ENCODE peak calls at places on chromosomes 5 and 9, in eight cellular contexts. Y, N, S, Q, D, C, H and I are unnamed samples.

GRCh38 chr5:52743970-52744369 is 43.7 kb upstream of the ITGA1 start:
- DNase-seq in D (no peak), S (peak; percentile 9), Q (no peak), H (no peak), C (peak; percentile 47), Y (no peak), N (no peak), I (no peak)

GRCh38 chr5:150931368-150931965 is 26.7 kb upstream of the ZNF300 start:
- DNase-seq in Y (no peak), Q (no peak), S (no peak), D (no peak), H (no peak), C (peak; percentile 5), N (no peak), I (no peak)

GRCh38 chr9:121222524-121223171 is 21.0 kb upstream of the RAB14 start:
- DNase-seq in D (no peak), S (no peak), C (peak; percentile 76), Q (no peak), Y (peak; percentile 58), N (peak; percentile 35), H (no peak), I (no peak)

GRCh38 chr9:122197334-122197872 is 31.4 kb downstream of the LHX6 start:
- DNase-seq in H (no peak), D (no peak), C (no peak), N (no peak), Q (no peak), Y (no peak), S (no peak), I (no peak)

GRCh38 chr9:136671646-136672430 is 9.1 kb downstream of the EGFL7 start:
- DNase-seq in D (peak; percentile 92), N (no peak), H (peak; percentile 80), S (peak; percentile 87), C (no peak), Y (peak; percentile 74), Q (no peak), I (peak; percentile 87)

GRCh38 chr9:133428579-133429215 is 6.5 kb downstream of the ADAMTS13 start:
- DNase-seq in Y (peak; percentile 87), Q (no peak), D (peak; percentile 78), N (no peak), H (peak; percentile 72), S (peak; percentile 89), C (no peak), I (peak; percentile 86)

GRCh38 chr9:122392284-122392683 is 21.5 kb downstream of the PTGS1 start:
- DNase-seq in Y (no peak), H (no peak), Q (no peak), D (no peak), S (no peak), C (no peak), N (no peak), I (no peak)

GRCh38 chr5:7534505-7534904 is 138.6 kb downstream of the ADCY2 start:
- DNase-seq in C (no peak), H (no peak), S (no peak), Y (no peak), Q (no peak), N (no peak), D (no peak), I (no peak)

GRCh38 chr9:80435591-80435990 is 863.8 kb downstream of the TLE4 start:
- DNase-seq in S (no peak), N (no peak), D (no peak), Y (peak; percentile 39), C (no peak), Q (no peak), H (no peak), I (no peak)

GRCh38 chr5:105506692-105507277 is 1944.2 kb upstream of the NUDT12 start:
- DNase-seq in H (peak; percentile 38), S (peak; percentile 7), D (no peak), N (peak; percentile 16), C (no peak), Y (peak; percentile 55), Q (no peak), I (no peak)

GRCh38 chr9:115015018-115015635 is 84.7 kb upstream of the TNFSF8 start:
- DNase-seq in Y (peak; percentile 67), N (no peak), D (peak; percentile 71), S (no peak), C (peak; percentile 76), Q (no peak), H (peak; percentile 59), I (no peak)

GRCh38 chr5:176754376-176754942 is 55.9 kb upstream of the UNC5A start:
- DNase-seq in S (no peak), D (no peak), C (peak; percentile 23), H (no peak), Y (no peak), N (no peak), Q (no peak), I (no peak)

GRCh38 chr5:37896159-37896558 is 56.3 kb upstream of the GDNF start:
- DNase-seq in D (no peak), S (no peak), C (no peak), Q (no peak), Y (no peak), N (no peak), H (no peak), I (no peak)

GRCh38 chr5:124079062-124079461 is 567.1 kb downstream of the CSNK1G3 start:
- DNase-seq in D (no peak), N (no peak), Y (no peak), Q (no peak), H (no peak), S (no peak), C (peak; percentile 34), I (no peak)

GRCh38 chr5:169149317-169149716 is 151.6 kb downstream of the SLIT3 start:
- DNase-seq in Q (no peak), H (no peak), C (no peak), N (no peak), Y (peak; percentile 67), S (no peak), D (no peak), I (no peak)

DNA sequence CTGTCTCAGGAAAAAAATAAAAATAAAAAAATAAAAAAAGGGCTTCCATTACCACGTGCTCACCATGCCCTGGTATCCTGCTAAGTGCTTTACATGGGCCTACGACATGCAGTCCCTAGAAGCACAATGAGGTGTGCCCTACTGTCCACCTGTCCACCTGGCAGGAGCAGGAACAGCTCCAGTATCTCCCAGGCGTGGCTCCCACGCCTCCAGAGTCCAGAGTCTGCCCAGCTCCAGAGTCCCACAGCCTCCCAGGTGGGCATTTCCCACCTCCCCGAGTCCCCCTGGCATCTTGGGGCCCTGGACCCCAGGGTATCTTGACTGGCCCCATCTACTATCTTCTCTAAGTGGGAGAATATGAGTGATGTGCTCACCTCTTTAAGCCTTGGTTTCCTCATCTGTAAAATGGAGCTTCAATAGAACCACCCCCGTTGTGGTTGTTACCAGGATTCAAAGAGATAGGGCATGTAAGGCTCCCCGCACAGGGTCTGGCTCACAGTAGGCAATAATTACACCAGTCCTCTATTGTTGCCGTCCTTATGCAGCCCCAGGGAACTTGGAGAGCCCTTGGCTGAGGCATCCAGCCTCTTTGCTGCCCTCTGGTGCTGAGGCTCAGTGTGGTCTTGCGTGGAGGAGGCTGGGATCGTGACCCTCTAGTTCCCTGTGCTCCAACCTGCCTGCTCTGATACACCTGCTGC is 8.9 kb downstream of the CXCL14 start:
- DNase-seq in C (peak; percentile 33), Q (peak; percentile 66), S (no peak), D (peak; percentile 66), Y (peak; percentile 78), H (peak; percentile 75), N (peak; percentile 57), I (no peak)
- TF ChIP-seq CTCF in C (peak; percentile 55), Q (no peak), S (peak; percentile 45), D (peak; percentile 84), Y (peak; percentile 56), H (peak; percentile 36), N (peak; percentile 69), I (peak; percentile 15)

GRCh38 chr5:78127875-78128274 is 166.6 kb downstream of the AP3B1 start:
- DNase-seq in S (no peak), N (no peak), H (peak; percentile 48), Q (no peak), C (no peak), D (peak; percentile 59), Y (peak; percentile 16), I (no peak)
- TF ChIP-seq CTCF in S (peak; percentile 20), N (no peak), H (peak; percentile 65), Q (no peak), C (peak; percentile 21), D (peak; percentile 52), Y (peak; percentile 78), I (no peak)

GRCh38 chr5:154940772-154941620 is at the start of gene MRPL22:
- DNase-seq in Q (peak; percentile 97), C (peak; percentile 92), S (peak; percentile 91), D (peak; percentile 93), H (peak; percentile 92), N (peak; percentile 95), Y (peak; percentile 94), I (peak; percentile 90)
- TF ChIP-seq CTCF in Q (peak; percentile 29), C (no peak), S (no peak), D (no peak), H (no peak), N (no peak), Y (no peak), I (no peak)

DNA sequence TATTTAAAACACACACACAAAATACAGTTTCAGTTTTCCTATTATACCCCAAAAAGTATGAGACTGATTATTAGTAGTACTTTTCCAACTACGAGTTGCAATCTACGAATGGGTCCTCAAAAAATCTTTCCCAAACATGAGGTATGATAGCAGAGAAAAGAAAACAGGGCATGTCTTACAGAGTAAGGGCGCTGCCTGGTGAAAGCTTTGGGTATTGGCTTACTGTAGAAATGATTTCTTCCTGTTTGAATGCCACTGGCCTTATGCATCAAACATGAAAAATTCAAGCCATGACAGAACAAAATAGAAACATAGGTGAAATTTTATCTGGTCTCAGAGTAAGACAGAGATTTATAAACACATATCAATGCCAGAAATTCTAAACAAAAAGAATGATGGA is 448.0 kb downstream of the SPOCK1 start:
- DNase-seq in Q (no peak), S (no peak), D (no peak), N (no peak), C (no peak), Y (no peak), H (no peak), I (no peak)
- TF ChIP-seq CTCF in Q (no peak), S (no peak), D (peak; percentile 74), N (no peak), C (peak; percentile 20), Y (peak; percentile 49), H (peak; percentile 39), I (no peak)

GRCh38 chr5:167049043-167049663 is 1242.3 kb upstream of the WWC1 start:
- DNase-seq in S (peak; percentile 15), N (peak; percentile 81), Y (peak; percentile 71), C (peak; percentile 71), Q (no peak), H (peak; percentile 45), D (no peak), I (peak; percentile 29)
- TF ChIP-seq CTCF in S (peak; percentile 64), N (peak; percentile 62), Y (peak; percentile 76), C (peak; percentile 59), Q (peak; percentile 46), H (peak; percentile 56), D (peak; percentile 73), I (peak; percentile 51)

GRCh38 chr5:143170104-143170503 is 233.4 kb downstream of the NR3C1 start:
- DNase-seq in N (no peak), Y (no peak), D (no peak), C (no peak), H (no peak), Q (no peak), S (no peak), I (no peak)
- TF ChIP-seq CTCF in N (no peak), Y (no peak), D (no peak), C (no peak), H (no peak), Q (no peak), S (no peak), I (no peak)

GRCh38 chr9:109652971-109653370 is 127.0 kb upstream of the PALM2AKAP2 start:
- DNase-seq in S (no peak), N (no peak), Y (peak; percentile 22), D (no peak), Q (no peak), C (peak; percentile 67), H (no peak), I (no peak)
- TF ChIP-seq CTCF in S (no peak), N (peak; percentile 36), Y (peak; percentile 48), D (peak; percentile 61), Q (no peak), C (peak; percentile 71), H (no peak), I (no peak)